ENCODE peak calls at places on chromosomes 7 and 10, in ten cellular contexts. B is fibroblast of mammary gland, K is Peyer's patch, Q is psoas muscle, Y is Panc1, U is HL-60, E is lower lobe of right lung, P is hepatocyte, W is heart left ventricle, F is PC-9. A is an unnamed sample.

GRCh38 chr10:61845196-61845949 is 56.1 kb upstream of the ARID5B start:
- DNase-seq in K (no peak), P (no peak), E (no peak), Y (no peak), B (no peak), U (no peak), F (no peak), Q (no peak), W (no peak), A (no peak)

GRCh38 chr10:28850784-28851183 is 173.5 kb downstream of the BAMBI start:
- DNase-seq in W (no peak), U (no peak), Y (no peak), E (no peak), B (no peak), K (no peak), Q (no peak), F (no peak), P (no peak), A (no peak)

GRCh38 chr10:43846968-43847367 is 198.3 kb upstream of the ZNF32 start:
- DNase-seq in U (no peak), W (no peak), P (no peak), K (no peak), B (no peak), F (no peak), E (no peak), Y (no peak), Q (no peak), A (no peak)

GRCh38 chr7:118735436-118735835 is 510.9 kb downstream of the ANKRD7 start:
- DNase-seq in U (no peak), K (no peak), Q (no peak), P (no peak), W (no peak), E (no peak), F (no peak), Y (no peak), B (no peak), A (no peak)

GRCh38 chr7:129990403-129991192 is 37.8 kb upstream of the UBE2H start:
- DNase-seq in F (no peak), Y (no peak), Q (no peak), B (no peak), P (no peak), E (no peak), U (no peak), W (no peak), K (no peak), A (no peak)

GRCh38 chr10:92434385-92434784 is 139.5 kb downstream of the IDE start:
- DNase-seq in P (no peak), F (no peak), B (no peak), E (no peak), U (no peak), W (no peak), K (no peak), Y (no peak), Q (no peak), A (no peak)

GRCh38 chr7:122983261-122983660 is 12.2 kb downstream of the TAS2R16 start:
- DNase-seq in Y (no peak), W (no peak), B (no peak), K (no peak), Q (no peak), U (no peak), P (no peak), E (no peak), F (no peak), A (no peak)

GRCh38 chr7:105268056-105268455 is 120.7 kb downstream of the SRPK2 start:
- DNase-seq in B (peak), Q (no peak), F (peak), Y (peak), P (peak), U (no peak), K (no peak), E (no peak), W (no peak), A (no peak)

GRCh38 chr10:69446650-69447151 is 4.6 kb upstream of the TSPAN15 start:
- DNase-seq in Q (no peak), K (no peak), U (no peak), W (no peak), P (peak), B (peak), Y (peak), F (peak), E (no peak), A (no peak)

GRCh38 chr7:30352169-30352568 is 67.8 kb downstream of the ZNRF2 start:
- DNase-seq in P (no peak), U (no peak), Y (no peak), Q (no peak), B (no peak), W (no peak), E (no peak), F (no peak), K (no peak), A (no peak)
- TF ChIP-seq CTCF in P (no peak), U (no peak), Y (peak), Q (no peak), B (peak), W (peak), E (no peak), F (no peak), K (peak), A (peak)

GRCh38 chr7:87148332-87148955 is 3.8 kb upstream of the DMTF1 start:
- DNase-seq in Q (no peak), B (peak), Y (peak), K (no peak), F (peak), E (no peak), W (no peak), U (no peak), P (peak), A (no peak)
- TF ChIP-seq CTCF in Q (peak), B (peak), Y (peak), K (no peak), F (peak), E (peak), W (peak), U (peak), P (peak), A (peak)

GRCh38 chr7:132577206-132578049 is 1.2 kb upstream of the PLXNA4 start:
- DNase-seq in U (no peak), Q (peak), F (no peak), K (peak), E (no peak), P (peak), Y (no peak), B (peak), W (peak), A (no peak)
- TF ChIP-seq CTCF in U (no peak), Q (peak), F (no peak), K (no peak), E (no peak), P (peak), Y (peak), B (no peak), W (no peak), A (no peak)

GRCh38 chr10:100810835-100811116 is 65.4 kb downstream of the PAX2 start:
- DNase-seq in Y (no peak), K (no peak), E (no peak), U (no peak), P (no peak), F (no peak), W (no peak), B (no peak), Q (no peak), A (no peak)

GRCh38 chr10:100811752-100812750 is 66.7 kb downstream of the PAX2 start:
- DNase-seq in Y (no peak), F (no peak), E (no peak), B (no peak), K (no peak), U (no peak), W (no peak), P (no peak), Q (no peak), A (no peak)

GRCh38 chr10:100814751-100815474 is 69.5 kb downstream of the PAX2 start:
- DNase-seq in Y (no peak), K (no peak), E (no peak), W (no peak), P (no peak), B (no peak), F (no peak), Q (no peak), U (no peak), A (no peak)

GRCh38 chr10:100811261-100811660 is 65.9 kb downstream of the PAX2 start:
- DNase-seq in F (no peak), W (no peak), K (no peak), P (no peak), Y (no peak), B (no peak), E (no peak), Q (no peak), U (no peak), A (no peak)

DNA sequence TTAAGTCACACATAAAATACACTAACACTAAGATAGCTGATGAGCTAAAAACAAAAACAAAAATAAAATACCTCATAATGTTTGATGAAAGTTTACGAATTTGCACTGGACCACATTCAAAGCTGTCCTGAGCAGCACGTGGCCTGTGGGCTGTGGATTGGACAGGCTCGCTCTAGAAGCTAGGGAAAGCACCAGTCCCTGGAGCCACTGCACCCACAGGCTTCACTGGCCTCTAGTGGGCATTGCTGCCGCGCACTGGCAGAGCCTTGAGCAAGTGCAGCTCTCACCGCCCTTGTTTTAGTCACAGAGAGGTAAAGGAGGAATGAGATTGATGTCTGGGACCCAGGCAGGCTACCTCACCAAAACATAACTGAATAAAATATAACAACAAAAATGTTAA is 67.6 kb downstream of the PAX2 start:
- DNase-seq in P (no peak), E (no peak), F (no peak), U (no peak), W (no peak), K (no peak), Y (no peak), Q (no peak), B (no peak), A (no peak)
- TF ChIP-seq CTCF in P (no peak), E (no peak), F (no peak), U (no peak), W (no peak), K (no peak), Y (no peak), Q (no peak), B (no peak), A (no peak)

GRCh38 chr7:140231779-140232491 is 55.2 kb upstream of the KDM7A start:
- DNase-seq in Y (no peak), Q (no peak), E (no peak), P (no peak), F (peak), U (no peak), K (peak), W (no peak), B (no peak), A (no peak)
- TF ChIP-seq CTCF in Y (no peak), Q (no peak), E (no peak), P (no peak), F (no peak), U (no peak), K (no peak), W (no peak), B (no peak), A (no peak)

GRCh38 chr7:17062433-17063383 is 180.9 kb upstream of the AGR3 start:
- DNase-seq in Y (no peak), B (peak), E (no peak), W (no peak), U (no peak), K (no peak), F (no peak), P (no peak), Q (no peak), A (no peak)
- TF ChIP-seq CTCF in Y (peak), B (peak), E (no peak), W (peak), U (no peak), K (no peak), F (peak), P (peak), Q (no peak), A (no peak)

DNA sequence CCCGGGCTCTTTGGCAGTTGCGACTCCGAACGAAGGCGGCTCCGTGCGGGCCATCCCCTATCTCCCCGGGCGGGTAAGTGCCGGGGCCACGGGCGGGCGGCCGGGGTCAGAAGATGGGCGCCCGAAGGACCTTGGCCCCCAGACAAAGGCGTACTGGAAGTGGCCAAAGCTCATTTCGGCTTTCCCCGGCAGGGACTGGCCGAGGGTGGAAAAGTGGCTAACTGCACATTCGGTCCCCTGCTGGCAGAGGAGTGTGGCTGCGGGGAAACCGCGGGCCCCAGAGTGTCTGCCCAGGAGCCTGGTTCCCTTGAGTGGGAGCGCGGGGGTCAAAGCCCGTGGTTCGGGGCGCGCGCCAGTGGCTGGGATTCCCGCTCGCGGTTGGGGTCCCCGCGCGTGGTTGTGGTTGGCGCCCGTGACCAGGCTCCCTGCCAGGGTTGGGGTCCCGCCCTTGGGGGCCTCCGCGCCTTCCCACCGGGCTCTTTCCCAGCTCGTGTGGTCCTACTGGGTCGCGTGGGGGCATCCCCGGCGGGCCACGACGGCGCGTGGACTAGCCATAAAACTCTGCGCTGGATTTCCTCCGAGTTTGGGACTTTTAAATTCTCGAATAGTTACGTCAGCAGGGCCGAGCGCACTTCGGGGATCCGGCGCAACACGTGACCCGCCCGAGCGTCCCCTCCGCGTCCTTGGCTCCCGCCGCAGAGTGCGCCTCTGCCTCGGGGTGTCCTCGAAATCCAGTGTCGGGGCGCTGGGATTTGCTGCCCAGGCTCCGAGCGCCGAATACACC is 124.4 kb downstream of the TACC2 start:
- DNase-seq in E (peak), B (peak), U (no peak), P (peak), Q (peak), W (peak), Y (no peak), K (peak), F (peak), A (no peak)
- TF ChIP-seq CTCF in E (peak), B (peak), U (no peak), P (peak), Q (peak), W (peak), Y (peak), K (no peak), F (peak), A (no peak)

GRCh38 chr10:4041531-4042096 is 256.6 kb upstream of the KLF6 start:
- DNase-seq in K (no peak), B (no peak), E (no peak), W (no peak), F (no peak), Q (no peak), Y (no peak), P (no peak), U (no peak), A (no peak)

GRCh38 chr10:4034907-4035581 is 250.0 kb upstream of the KLF6 start:
- DNase-seq in U (no peak), P (peak), Q (no peak), K (no peak), Y (no peak), B (peak), E (no peak), W (no peak), F (no peak), A (no peak)

GRCh38 chr10:4043897-4044296 is 258.9 kb upstream of the KLF6 start:
- DNase-seq in E (no peak), B (no peak), Y (no peak), K (no peak), U (no peak), P (no peak), W (no peak), F (no peak), Q (no peak), A (no peak)

GRCh38 chr10:4033341-4033896 is 248.4 kb upstream of the KLF6 start:
- DNase-seq in P (no peak), E (no peak), F (no peak), Q (no peak), U (no peak), Y (no peak), K (no peak), W (no peak), B (no peak), A (no peak)

DNA sequence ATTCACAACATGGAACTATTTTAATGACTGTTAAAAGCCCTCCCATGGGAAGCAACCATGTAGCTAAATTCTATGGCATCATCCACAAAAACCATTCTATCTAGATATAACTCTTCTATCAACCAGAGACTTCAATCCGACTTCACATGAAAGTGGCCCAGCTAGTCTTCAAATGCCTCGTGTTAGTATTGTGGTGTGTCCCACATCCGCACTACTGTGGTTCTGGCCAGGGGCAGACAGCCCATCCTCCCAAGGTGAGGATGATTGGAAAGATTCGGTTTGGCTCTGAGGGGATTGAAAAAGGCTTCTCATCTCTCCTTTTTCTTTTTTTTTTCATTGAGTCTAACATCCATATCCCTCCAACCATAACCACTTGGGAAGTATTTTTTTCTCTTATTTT is 253.0 kb upstream of the KLF6 start:
- DNase-seq in U (no peak), P (no peak), B (no peak), W (no peak), Q (no peak), K (no peak), F (no peak), Y (no peak), E (no peak), A (no peak)
- TF ChIP-seq CTCF in U (no peak), P (no peak), B (no peak), W (no peak), Q (no peak), K (no peak), F (no peak), Y (no peak), E (no peak), A (no peak)

DNA sequence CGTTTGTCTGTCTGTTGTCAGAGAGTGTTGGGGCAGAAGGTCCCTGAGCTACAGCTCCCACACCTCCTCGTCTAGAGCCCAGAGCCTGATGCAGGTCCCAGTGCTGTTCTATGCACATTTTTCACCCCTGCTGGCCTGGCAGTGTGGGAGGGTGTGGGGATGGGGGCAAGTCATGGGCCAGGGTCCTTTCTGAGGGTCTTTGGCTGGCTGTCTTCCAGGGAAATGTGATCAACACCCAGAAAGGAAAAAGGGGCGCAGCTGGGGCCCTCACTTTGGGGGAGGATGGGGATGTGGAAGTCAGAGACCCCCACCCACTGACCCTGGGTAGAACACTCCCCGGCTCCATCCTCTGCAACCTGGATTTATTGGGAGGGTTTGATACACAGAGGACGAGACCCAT is 50.0 kb upstream of the ZNF716 start:
- DNase-seq in U (no peak), B (no peak), K (no peak), F (no peak), W (no peak), E (no peak), Y (no peak), Q (no peak), P (no peak), A (no peak)
- TF ChIP-seq CTCF in U (no peak), B (no peak), K (no peak), F (no peak), W (no peak), E (no peak), Y (no peak), Q (no peak), P (no peak), A (no peak)

GRCh38 chr7:37901236-37901827 is 15.3 kb downstream of the SFRP4 start:
- DNase-seq in B (peak), E (no peak), P (peak), Y (peak), Q (no peak), F (no peak), W (no peak), K (no peak), U (no peak), A (no peak)
- TF ChIP-seq CTCF in B (peak), E (peak), P (peak), Y (peak), Q (peak), F (peak), W (peak), K (peak), U (no peak), A (peak)

A was measured in natural killer cell.